ENCODE peak calls at places on chromosomes 12 and 14, in ten cellular contexts. F is amniotic epithelial cell; R is midbrain; X is fibroblast of pulmonary artery; O is COR-L47; J is stomach; V is activated CD4-positive, alpha-beta T cell treated with anti-CD3 and anti-CD28 coated beads, Interleukin-2, amount 50 U/mL, for 1 hour; A is activated CD4-positive, CD25-positive, alpha-beta regulatory T cell treated with anti-CD3 and anti-CD28 coated beads, Interleukin-2, amount 50 U/mL, for 16 hours; G is HuH-7; U is stimulated activated CD8-positive, alpha-beta memory T cell treated with anti-CD3 and anti-CD28 coated beads, Interleukin-4, amount 100 ng/mL, for 48 hours. T is an unnamed sample.

GRCh38 chr12:52233462-52234141 is 559 bp downstream of the KRT7 start:
- DNase-seq in U (no peak), X (no peak), A (no peak), V (no peak), G (no peak), F (no peak), J (no peak), R (no peak), O (no peak), T (no peak)

GRCh38 chr12:109590566-109590965 is 17.0 kb downstream of the MVK start:
- DNase-seq in V (no peak), J (no peak), O (no peak), U (no peak), G (no peak), A (no peak), F (no peak), X (no peak), R (no peak), T (no peak)

GRCh38 chr14:72000907-72001306 is 68.7 kb downstream of the RGS6 start:
- DNase-seq in X (no peak), J (no peak), A (no peak), R (peak; percentile 51), U (no peak), V (no peak), F (no peak), G (no peak), O (no peak), T (no peak)

GRCh38 chr12:127507336-127507735 is 759.6 kb upstream of the TMEM132C start:
- DNase-seq in O (no peak), G (no peak), R (no peak), F (no peak), V (no peak), U (no peak), X (no peak), J (no peak), A (no peak), T (no peak)

GRCh38 chr12:77122236-77122635 is 56.9 kb upstream of the E2F7 start:
- DNase-seq in A (no peak), V (no peak), F (peak; percentile 92), G (no peak), X (peak; percentile 94), R (no peak), U (no peak), O (no peak), J (no peak), T (no peak)

GRCh38 chr14:77808250-77808649 is 8.3 kb downstream of the ADCK1 start:
- DNase-seq in R (no peak), U (no peak), X (no peak), F (no peak), V (no peak), G (no peak), A (no peak), J (no peak), O (no peak), T (no peak)

GRCh38 chr12:22286569-22286968 is 47.9 kb downstream of the ST8SIA1 start:
- DNase-seq in V (no peak), O (no peak), X (peak; percentile 65), R (no peak), A (no peak), F (peak; percentile 89), U (no peak), J (no peak), G (no peak), T (no peak)

GRCh38 chr14:29148221-29148620 is 381.6 kb downstream of the FOXG1 start:
- DNase-seq in G (no peak), A (no peak), V (no peak), F (no peak), X (peak; percentile 60), O (no peak), U (no peak), J (no peak), R (no peak), T (no peak)

GRCh38 chr14:50082308-50082742 is 34.0 kb downstream of the VCPKMT start:
- DNase-seq in U (peak; percentile 70), J (no peak), R (no peak), G (no peak), F (no peak), O (no peak), V (peak; percentile 66), A (peak; percentile 29), X (no peak), T (no peak)

GRCh38 chr12:5745251-5745888 is 199.7 kb downstream of the ANO2 start:
- DNase-seq in A (no peak), U (peak; percentile 80), O (no peak), F (peak; percentile 0), V (peak; percentile 11), R (peak; percentile 76), J (peak; percentile 71), G (peak; percentile 74), X (peak; percentile 45), T (no peak)

GRCh38 chr12:6337958-6338406 is 3.9 kb downstream of the TNFRSF1A start:
- DNase-seq in F (peak; percentile 78), G (no peak), X (peak; percentile 63), R (no peak), J (no peak), V (no peak), A (no peak), O (no peak), U (no peak), T (no peak)

GRCh38 chr14:37584211-37585100 is 10.6 kb downstream of the FOXA1 start:
- DNase-seq in X (no peak), R (no peak), J (peak; percentile 61), G (no peak), A (no peak), V (no peak), F (no peak), U (no peak), O (no peak), T (no peak)

GRCh38 chr14:94386085-94387031 is 2.0 kb downstream of the SERPINA1 start:
- DNase-seq in R (no peak), F (no peak), G (no peak), A (no peak), O (peak; percentile 4), V (no peak), U (peak; percentile 4), J (no peak), X (no peak), T (peak; percentile 53)

GRCh38 chr12:15118946-15119345 is 102.3 kb downstream of the RERG start:
- DNase-seq in A (no peak), U (no peak), V (no peak), F (no peak), R (no peak), J (no peak), G (no peak), X (no peak), O (no peak), T (no peak)

GRCh38 chr14:24132976-24133375 is 2.5 kb downstream of the FITM1 start:
- DNase-seq in O (no peak), V (no peak), U (no peak), G (no peak), A (no peak), X (no peak), F (no peak), J (no peak), R (no peak), T (no peak)

GRCh38 chr14:24316597-24316950 is 5.3 kb downstream of the LTB4R start:
- DNase-seq in V (no peak), J (no peak), F (no peak), R (no peak), U (no peak), A (no peak), X (no peak), O (no peak), G (no peak), T (no peak)

GRCh38 chr14:98582276-98582675 is 689.7 kb downstream of the BCL11B start:
- DNase-seq in V (no peak), A (no peak), J (no peak), X (no peak), G (no peak), O (no peak), F (no peak), R (no peak), U (no peak), T (no peak)

GRCh38 chr12:14310866-14311265 is 54.6 kb upstream of the ATF7IP start:
- DNase-seq in F (no peak), U (no peak), R (no peak), V (no peak), A (no peak), J (no peak), G (no peak), X (no peak), O (no peak), T (no peak)

GRCh38 chr12:58171914-58172313 is 230.5 kb downstream of the ATP23 start:
- DNase-seq in X (peak; percentile 46), V (no peak), J (peak; percentile 27), F (peak; percentile 44), U (no peak), O (no peak), G (no peak), A (no peak), R (no peak), T (no peak)

GRCh38 chr14:32230695-32231280 is 27.7 kb upstream of the RNU6-8 start:
- DNase-seq in G (no peak), X (peak; percentile 58), O (no peak), F (peak; percentile 92), U (no peak), A (no peak), R (no peak), V (no peak), J (no peak), T (no peak)

GRCh38 chr14:50031534-50032313 is 84.6 kb downstream of the VCPKMT start:
- DNase-seq in O (no peak), R (no peak), J (no peak), F (no peak), A (no peak), G (no peak), U (no peak), X (no peak), V (no peak), T (no peak)

GRCh38 chr14:22112004-22112403 is 438.4 kb upstream of the OR4E1 start:
- DNase-seq in R (no peak), X (no peak), F (no peak), O (no peak), U (peak; percentile 67), G (peak; percentile 16), V (peak; percentile 50), A (no peak), J (no peak), T (no peak)

GRCh38 chr12:64091186-64091585 is 130.9 kb downstream of the KICS2 start:
- DNase-seq in F (no peak), X (no peak), U (no peak), R (no peak), O (no peak), A (no peak), V (no peak), J (no peak), G (no peak), T (no peak)

GRCh38 chr12:82414926-82415325 is 56.6 kb downstream of the METTL25 start:
- DNase-seq in V (no peak), A (no peak), R (no peak), O (no peak), U (no peak), G (no peak), J (no peak), X (peak; percentile 5), F (no peak), T (no peak)

GRCh38 chr12:69570545-69571399 is 14.5 kb upstream of the CCT2 start:
- DNase-seq in G (no peak), V (peak; percentile 44), X (peak; percentile 83), R (peak; percentile 58), J (peak; percentile 49), U (peak; percentile 55), O (peak; percentile 69), F (peak; percentile 69), A (peak; percentile 33), T (peak; percentile 56)

GRCh38 chr12:103401421-103401820 is 94.3 kb downstream of the C12orf42 start:
- DNase-seq in O (peak; percentile 18), X (no peak), F (no peak), G (peak; percentile 11), J (no peak), U (no peak), R (no peak), V (no peak), A (no peak), T (no peak)

GRCh38 chr12:102114212-102114611 is 5.7 kb downstream of the NUP37 start:
- DNase-seq in U (no peak), O (no peak), X (no peak), A (no peak), V (no peak), F (no peak), J (no peak), R (no peak), G (no peak), T (no peak)

GRCh38 chr12:42741771-42742510 is 152.4 kb upstream of the PRICKLE1 start:
- DNase-seq in O (no peak), F (peak; percentile 78), V (no peak), U (no peak), J (no peak), R (no peak), G (no peak), X (peak; percentile 60), A (no peak), T (no peak)

T was measured in NCI-H748 treated with DMSO at 0.1 percent for 48 hours.